ENCODE peak calls at places on chromosomes 2 and 18, in ten cellular contexts. L, S, M, Y, U, A, F, I, H and W are unnamed samples.

GRCh38 chr2:443211-443610 is 155.3 kb upstream of the ALKAL2 start:
- DNase-seq in F (no peak), H (no peak), I (no peak), S (no peak), L (no peak), Y (no peak), A (no peak), U (no peak), M (no peak), W (no peak)

GRCh38 chr2:33660416-33661118 is 61.5 kb upstream of the FAM98A start:
- DNase-seq in U (no peak), M (no peak), L (no peak), I (no peak), Y (no peak), S (no peak), F (no peak), A (no peak), H (no peak), W (no peak)

GRCh38 chr2:186274936-186275575 is 211.0 kb upstream of the ZC3H15 start:
- DNase-seq in F (peak; percentile 13), H (no peak), Y (no peak), U (peak; percentile 63), A (no peak), I (peak; percentile 88), M (no peak), S (no peak), L (peak; percentile 17), W (no peak)

GRCh38 chr18:41144444-41144843 is 810.6 kb upstream of the PIK3C3 start:
- DNase-seq in H (no peak), I (peak; percentile 82), L (peak; percentile 34), A (no peak), F (peak; percentile 67), S (no peak), Y (no peak), M (no peak), U (peak; percentile 77), W (no peak)

GRCh38 chr2:235827585-235827992 is 333.7 kb downstream of the AGAP1 start:
- DNase-seq in M (no peak), U (peak; percentile 50), A (no peak), I (no peak), F (peak; percentile 33), H (no peak), S (no peak), L (no peak), Y (no peak), W (no peak)

GRCh38 chr2:16943279-16943958 is 277.8 kb upstream of the CYRIA start:
- DNase-seq in F (no peak), L (no peak), A (peak; percentile 17), M (no peak), S (no peak), H (no peak), U (no peak), I (no peak), Y (no peak), W (no peak)

GRCh38 chr18:57088883-57089282 is 58.0 kb upstream of the BOD1L2 start:
- DNase-seq in I (no peak), M (no peak), Y (no peak), A (no peak), F (no peak), S (no peak), H (no peak), L (no peak), U (no peak), W (no peak)

GRCh38 chr2:226490172-226490571 is 309.4 kb downstream of the IRS1 start:
- DNase-seq in F (peak; percentile 48), A (no peak), L (peak; percentile 16), S (no peak), I (peak; percentile 59), M (no peak), H (no peak), Y (no peak), U (peak; percentile 71), W (no peak)

GRCh38 chr2:192148620-192149321 is 46.0 kb downstream of the TMEFF2 start:
- DNase-seq in I (peak; percentile 49), S (no peak), M (no peak), L (no peak), U (peak; percentile 49), Y (no peak), H (no peak), A (no peak), F (peak; percentile 45), W (no peak)

GRCh38 chr2:9230881-9231280 is 24.3 kb downstream of the ASAP2 start:
- DNase-seq in F (no peak), I (no peak), S (no peak), H (no peak), Y (no peak), U (no peak), A (no peak), M (no peak), L (no peak), W (no peak)

GRCh38 chr18:38023871-38024270 is 458.3 kb upstream of the CELF4 start:
- DNase-seq in U (no peak), A (no peak), Y (no peak), I (no peak), F (no peak), L (no peak), H (no peak), S (no peak), M (no peak), W (no peak)

GRCh38 chr18:62245177-62245576 is 58.1 kb downstream of the RELCH start:
- DNase-seq in L (no peak), S (no peak), A (no peak), I (no peak), F (no peak), H (no peak), M (no peak), Y (no peak), U (no peak), W (no peak)

GRCh38 chr2:97702731-97703470 is 10.5 kb upstream of the ZAP70 start:
- DNase-seq in L (no peak), I (no peak), M (peak; percentile 57), S (no peak), Y (no peak), H (no peak), A (no peak), U (no peak), F (no peak), W (peak; percentile 34)

GRCh38 chr18:9103488-9103887 is 989 bp downstream of the NDUFV2 start:
- DNase-seq in Y (no peak), F (peak; percentile 50), M (no peak), A (no peak), H (no peak), I (peak; percentile 49), L (no peak), U (peak; percentile 57), S (no peak), W (no peak)
- TF ChIP-seq CTCF in Y (no peak), F (no peak), M (peak; percentile 42), A (peak; percentile 29), H (no peak), I (peak; percentile 32), L (no peak), U (peak; percentile 27), S (peak; percentile 36), W (no peak)

GRCh38 chr2:19990416-19990728 is 467 bp upstream of the WDR35 start:
- DNase-seq in A (no peak), F (peak; percentile 3), I (no peak), L (no peak), Y (no peak), M (no peak), H (no peak), U (no peak), S (no peak), W (no peak)

GRCh38 chr2:19989342-19989680 is 594 bp downstream of the WDR35 start:
- DNase-seq in L (no peak), U (no peak), A (no peak), Y (no peak), S (no peak), I (no peak), H (no peak), M (no peak), F (no peak), W (no peak)

GRCh38 chr2:19988600-19988999 is 1.3 kb downstream of the WDR35 start:
- DNase-seq in A (no peak), Y (no peak), L (no peak), M (no peak), S (no peak), F (no peak), I (peak; percentile 34), U (peak; percentile 38), H (no peak), W (no peak)

GRCh38 chr2:19989681-19990415 is at the start of gene WDR35:
- DNase-seq in A (peak; percentile 88), U (peak; percentile 79), M (peak; percentile 99), H (peak; percentile 95), Y (peak; percentile 94), F (peak; percentile 88), L (no peak), S (peak; percentile 87), I (peak; percentile 79), W (peak; percentile 95)

GRCh38 chr2:19987936-19988335 is 2.0 kb downstream of the WDR35 start:
- DNase-seq in I (no peak), U (no peak), A (no peak), Y (peak; percentile 22), F (no peak), S (no peak), L (no peak), M (no peak), H (peak; percentile 55), W (no peak)
- TF ChIP-seq CTCF in I (no peak), U (no peak), A (no peak), Y (no peak), F (no peak), S (no peak), L (no peak), M (no peak), H (no peak), W (no peak)

GRCh38 chr2:70554338-70554892 is 789 bp upstream of the TGFA start:
- DNase-seq in Y (no peak), U (no peak), F (no peak), S (no peak), L (no peak), M (no peak), A (no peak), I (no peak), H (no peak), W (no peak)
- TF ChIP-seq CTCF in Y (no peak), U (no peak), F (no peak), S (peak; percentile 44), L (no peak), M (peak; percentile 38), A (peak; percentile 2), I (no peak), H (no peak), W (peak; percentile 58)

GRCh38 chr2:213150315-213150951 is 979 bp downstream of the IKZF2 start:
- DNase-seq in A (no peak), U (peak; percentile 20), H (no peak), Y (no peak), L (no peak), I (peak; percentile 13), S (no peak), F (peak; percentile 35), M (no peak), W (no peak)

GRCh38 chr2:213147550-213147949 is 3.9 kb downstream of the IKZF2 start:
- DNase-seq in Y (no peak), U (no peak), F (no peak), H (no peak), L (no peak), I (no peak), M (no peak), A (no peak), S (no peak), W (no peak)

GRCh38 chr2:213149949-213150314 is 1.5 kb downstream of the IKZF2 start:
- DNase-seq in M (no peak), F (no peak), H (no peak), A (no peak), Y (no peak), I (no peak), U (no peak), S (no peak), L (no peak), W (no peak)

GRCh38 chr2:213149332-213149875 is 2.0 kb downstream of the IKZF2 start:
- DNase-seq in M (no peak), Y (no peak), I (peak; percentile 11), L (no peak), F (peak; percentile 28), H (no peak), U (peak; percentile 18), A (no peak), S (no peak), W (no peak)

GRCh38 chr2:213148572-213149331 is 2.7 kb downstream of the IKZF2 start:
- DNase-seq in F (no peak), H (no peak), Y (no peak), I (no peak), L (no peak), M (no peak), A (no peak), U (no peak), S (no peak), W (no peak)
- TF ChIP-seq CTCF in F (no peak), H (no peak), Y (no peak), I (no peak), L (no peak), M (no peak), A (no peak), U (no peak), S (no peak), W (no peak)